ENCODE peak calls at places on chromosomes 16 and 17, in five cellular contexts. G is A549, R is lower leg skin, I is esophagus squamous epithelium, O is transverse colon. H is an unnamed sample.

GRCh38 chr16:71540-72341 is 690 bp downstream of the RHBDF1 start:
- DNase-seq in G (peak; percentile 87), R (peak; percentile 96), I (no peak), O (peak; percentile 79), H (peak; percentile 90)

GRCh38 chr16:7013990-7014389 is 318.7 kb upstream of the RBFOX1 start:
- DNase-seq in G (no peak), R (no peak), I (no peak), O (no peak), H (no peak)

GRCh38 chr16:4517812-4518211 is 20.8 kb downstream of the CDIP1 start:
- DNase-seq in G (peak; percentile 40), R (no peak), I (no peak), O (no peak), H (no peak)

GRCh38 chr17:68821860-68822693 is 133.1 kb downstream of the ABCA8 start:
- DNase-seq in G (peak; percentile 77), R (no peak), I (no peak), O (no peak), H (no peak)

GRCh38 chr16:14366974-14367707 is 262.9 kb downstream of the PARN start:
- DNase-seq in G (no peak), R (no peak), I (no peak), O (no peak), H (no peak)

GRCh38 chr17:32486701-32487459 is at the start of gene CDK5R1:
- DNase-seq in G (peak; percentile 55), R (no peak), I (no peak), O (peak; percentile 77), H (no peak)

GRCh38 chr16:69563605-69564580 is 1.9 kb upstream of the NFAT5 start:
- DNase-seq in G (no peak), R (no peak), I (no peak), O (no peak), H (no peak)

GRCh38 chr17:28735242-28735722 is 6.7 kb downstream of the NEK8 start:
- DNase-seq in G (no peak), R (no peak), I (no peak), O (no peak), H (no peak)

GRCh38 chr17:57165754-57166153 is 80.7 kb downstream of the AKAP1 start:
- DNase-seq in G (no peak), R (no peak), I (no peak), O (no peak), H (no peak)

GRCh38 chr17:40063034-40063765 is 435 bp downstream of the THRA start:
- DNase-seq in G (no peak), R (peak; percentile 95), I (no peak), O (peak; percentile 55), H (no peak)

GRCh38 chr16:28845173-28846079 is 722 bp downstream of the TUFM start:
- DNase-seq in G (peak; percentile 48), R (no peak), I (no peak), O (peak; percentile 64), H (no peak)

GRCh38 chr16:1745181-1745899 is 26.0 kb downstream of the NME3 start:
- DNase-seq in G (no peak), R (peak; percentile 76), I (no peak), O (no peak), H (no peak)

GRCh38 chr16:87784812-87785211 is 19.0 kb upstream of the KLHDC4 start:
- DNase-seq in G (no peak), R (no peak), I (no peak), O (no peak), H (no peak)

GRCh38 chr16:58011652-58012051 is 10.4 kb downstream of the USB1 start:
- DNase-seq in G (no peak), R (no peak), I (no peak), O (no peak), H (no peak)

GRCh38 chr16:85146922-85147651 is 34.8 kb upstream of the CIBAR2 start:
- DNase-seq in G (no peak), R (no peak), I (no peak), O (no peak), H (no peak)

GRCh38 chr17:31745964-31746650 is 112.9 kb downstream of the COPRS start:
- DNase-seq in G (no peak), R (no peak), I (no peak), O (no peak), H (no peak)

GRCh38 chr17:32281011-32281451 is 15.4 kb downstream of the RHBDL3 start:
- DNase-seq in G (no peak), R (no peak), I (no peak), O (no peak), H (no peak)

GRCh38 chr17:58447039-58447975 is 30.0 kb upstream of the RNF43 start:
- DNase-seq in G (peak; percentile 83), R (no peak), I (no peak), O (peak; percentile 81), H (no peak)

GRCh38 chr17:65366102-65366844 is 195.2 kb downstream of the AXIN2 start:
- DNase-seq in G (no peak), R (no peak), I (no peak), O (no peak), H (no peak)

GRCh38 chr17:73532441-73532901 is 111.8 kb downstream of the SDK2 start:
- DNase-seq in G (no peak), R (no peak), I (no peak), O (no peak), H (no peak)

GRCh38 chr16:67241008-67241900 is 6.0 kb downstream of the FHOD1 start:
- DNase-seq in G (peak; percentile 76), R (no peak), I (no peak), O (peak; percentile 77), H (peak; percentile 87)

GRCh38 chr17:4988168-4988567 is 693 bp upstream of the CAMTA2 start:
- DNase-seq in G (no peak), R (no peak), I (no peak), O (no peak), H (no peak)

GRCh38 chr17:79320331-79320730 is 245.7 kb downstream of the ENGASE start:
- DNase-seq in G (no peak), R (no peak), I (no peak), O (no peak), H (no peak)

GRCh38 chr16:67936876-67937605 is 391 bp upstream of the PSMB10 start:
- DNase-seq in G (peak; percentile 56), R (no peak), I (no peak), O (peak; percentile 83), H (no peak)

GRCh38 chr17:64540118-64540776 is 33.5 kb downstream of the CEP95 start:
- DNase-seq in G (no peak), R (no peak), I (no peak), O (no peak), H (no peak)

GRCh38 chr16:27324851-27325301 is 11.1 kb downstream of the IL4R start:
- DNase-seq in G (no peak), R (no peak), I (no peak), O (peak; percentile 32), H (no peak)

GRCh38 chr17:17028878-17029535 is 13.2 kb upstream of the MPRIP start:
- DNase-seq in G (no peak), R (no peak), I (no peak), O (no peak), H (no peak)

GRCh38 chr16:23836078-23836403 is 258 bp downstream of the PRKCB start:
- DNase-seq in G (no peak), R (no peak), I (no peak), O (no peak), H (no peak)
- TF ChIP-seq POLR2A in G (no peak), R (no peak), I (no peak), O (no peak), H (no peak)

DNA sequence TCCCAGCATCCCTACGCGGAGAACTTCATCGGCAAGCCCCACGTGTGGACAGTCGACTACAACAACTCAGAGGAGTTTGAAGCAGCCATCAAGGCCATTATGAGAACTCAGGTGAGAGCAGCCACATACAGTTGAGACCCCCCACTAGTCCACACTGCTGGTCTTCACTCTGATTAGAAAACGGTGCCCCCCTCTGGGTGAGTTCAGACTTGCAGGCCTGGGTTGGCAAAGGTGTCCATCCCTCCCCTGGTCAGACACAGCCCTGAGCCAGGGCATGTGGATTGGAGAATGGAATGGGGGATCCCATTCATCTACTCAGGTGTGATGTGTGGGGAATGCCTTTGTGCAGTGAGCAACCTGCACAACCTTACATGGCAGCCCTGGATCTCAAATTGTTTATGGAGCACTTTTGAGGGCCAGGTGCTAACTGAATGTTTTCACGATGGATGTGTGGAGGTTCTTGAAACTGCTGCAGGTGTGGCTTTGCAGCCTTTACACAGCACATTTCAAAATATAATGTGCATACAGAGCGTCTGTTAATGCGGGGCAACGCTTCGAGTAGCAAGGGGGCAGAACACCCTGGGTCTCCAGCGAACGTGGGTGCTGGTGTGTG is 72.6 kb downstream of the MGAT5B start:
- DNase-seq in G (no peak), R (no peak), I (no peak), O (no peak), H (no peak)
- TF ChIP-seq CTCF in G (no peak), R (no peak), I (no peak), O (no peak), H (no peak)

GRCh38 chr16:56330476-56330875 is 94.9 kb downstream of the AMFR start:
- DNase-seq in G (no peak), R (no peak), I (no peak), O (no peak), H (no peak)
- TF ChIP-seq POLR2A in G (no peak), R (no peak), I (no peak), O (no peak), H (no peak)

GRCh38 chr17:55546481-55546880 is 35.2 kb upstream of the SMIM36 start:
- DNase-seq in G (no peak), R (no peak), I (no peak), O (no peak), H (no peak)

GRCh38 chr17:55545765-55546164 is 34.5 kb upstream of the SMIM36 start:
- DNase-seq in G (no peak), R (no peak), I (no peak), O (no peak), H (no peak)

GRCh38 chr17:55547027-55547670 is 35.9 kb upstream of the SMIM36 start:
- DNase-seq in G (no peak), R (no peak), I (no peak), O (no peak), H (no peak)

GRCh38 chr17:55543709-55544108 is 32.5 kb upstream of the SMIM36 start:
- DNase-seq in G (no peak), R (no peak), I (no peak), O (no peak), H (no peak)

DNA sequence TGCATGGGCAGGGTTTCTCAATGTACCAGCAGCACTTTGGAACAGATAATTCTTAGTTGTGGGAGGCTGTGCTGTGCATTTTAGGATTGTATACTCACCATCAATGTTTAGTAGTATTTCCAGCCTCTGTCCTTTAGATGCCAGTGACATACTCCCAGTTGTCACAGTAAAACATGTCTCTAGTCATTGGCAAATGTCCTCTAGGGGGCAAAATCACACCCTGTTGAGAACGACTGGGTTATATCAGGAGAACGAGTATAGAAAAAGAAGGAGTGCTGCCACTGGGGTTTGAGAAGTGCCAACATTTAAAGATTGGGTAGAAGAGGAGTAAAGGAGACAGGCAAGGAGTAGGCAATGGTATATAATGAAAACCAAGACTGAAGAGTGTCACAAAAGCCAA is 37.9 kb upstream of the SMIM36 start:
- DNase-seq in G (no peak), R (no peak), I (no peak), O (no peak), H (no peak)
- TF ChIP-seq CTCF in G (peak; percentile 28), R (no peak), I (no peak), O (no peak), H (peak; percentile 12)

GRCh38 chr17:81867952-81868673 is 3.0 kb downstream of the ARHGDIA start:
- DNase-seq in G (no peak), R (no peak), I (no peak), O (peak; percentile 33), H (no peak)
- TF ChIP-seq POLR2A in G (peak; percentile 58), R (no peak), I (no peak), O (peak; percentile 14), H (no peak)